ENCODE peak calls at places on chromosome 10, in four cellular contexts. H is transverse colon, L is adrenal gland, U is A549. G is an unnamed sample.

GRCh38 chr10:31618541-31619291 is 299.7 kb downstream of the ZEB1 start:
- DNase-seq in H (no peak), L (peak), U (no peak), G (no peak)

GRCh38 chr10:6755891-6756460 is 175.9 kb upstream of the PRKCQ start:
- DNase-seq in H (peak), L (no peak), U (no peak), G (no peak)

GRCh38 chr10:118035358-118036031 is 11.2 kb downstream of the RAB11FIP2 start:
- DNase-seq in H (no peak), L (no peak), U (no peak), G (no peak)

GRCh38 chr10:110827872-110828271 is 43.9 kb upstream of the PDCD4 start:
- DNase-seq in H (no peak), L (no peak), U (no peak), G (no peak)

GRCh38 chr10:127534074-127534473 is 15.0 kb upstream of the NPS start:
- DNase-seq in H (no peak), L (no peak), U (no peak), G (no peak)

GRCh38 chr10:61842755-61843497 is 58.6 kb upstream of the ARID5B start:
- DNase-seq in H (no peak), L (peak), U (no peak), G (no peak)

GRCh38 chr10:15387021-15387420 is 15.9 kb upstream of the FAM171A1 start:
- DNase-seq in H (no peak), L (no peak), U (no peak), G (no peak)

GRCh38 chr10:5076615-5077014 is 17.6 kb upstream of the AKR1C3 start:
- DNase-seq in H (no peak), L (no peak), U (no peak), G (no peak)

GRCh38 chr10:113095419-113095818 is 145.4 kb downstream of the TCF7L2 start:
- DNase-seq in H (no peak), L (no peak), U (no peak), G (no peak)

GRCh38 chr10:6346621-6347020 is 143.9 kb downstream of the PFKFB3 start:
- DNase-seq in H (no peak), L (no peak), U (no peak), G (no peak)

GRCh38 chr10:18980084-18980629 is 68.4 kb upstream of the MALRD1 start:
- DNase-seq in H (no peak), L (no peak), U (no peak), G (no peak)

GRCh38 chr10:126731613-126731995 is 61.1 kb upstream of the C10orf90 start:
- DNase-seq in H (no peak), L (no peak), U (no peak), G (no peak)

GRCh38 chr10:44395396-44395795 is 10.5 kb upstream of the CXCL12 start:
- DNase-seq in H (peak), L (no peak), U (no peak), G (no peak)

GRCh38 chr10:113073549-113074189 is 123.6 kb downstream of the TCF7L2 start:
- DNase-seq in H (peak), L (peak), U (peak), G (peak)

GRCh38 chr10:10361486-10361885 is 656.2 kb upstream of the CELF2 start:
- DNase-seq in H (no peak), L (no peak), U (no peak), G (no peak)

GRCh38 chr10:123674741-123675140 is 8.6 kb downstream of the GPR26 start:
- DNase-seq in H (no peak), L (no peak), U (no peak), G (no peak)

GRCh38 chr10:132410056-132410778 is 13.2 kb downstream of the PWWP2B start:
- DNase-seq in H (no peak), L (no peak), U (no peak), G (peak)

GRCh38 chr10:98028168-98028770 is 2.2 kb downstream of the CRTAC1 start:
- DNase-seq in H (peak), L (peak), U (peak), G (peak)

GRCh38 chr10:30182191-30183075 is 123.0 kb upstream of the JCAD start:
- DNase-seq in H (no peak), L (no peak), U (peak), G (peak)

GRCh38 chr10:36336315-36336714 is 694.2 kb upstream of the FZD8 start:
- DNase-seq in H (no peak), L (no peak), U (no peak), G (no peak)

GRCh38 chr10:130463876-130464360 is 327.7 kb downstream of the GLRX3 start:
- DNase-seq in H (no peak), L (no peak), U (no peak), G (peak)

GRCh38 chr10:130459851-130460490 is 323.8 kb downstream of the GLRX3 start:
- DNase-seq in H (no peak), L (no peak), U (no peak), G (no peak)

GRCh38 chr10:130459011-130459410 is 322.8 kb downstream of the GLRX3 start:
- DNase-seq in H (no peak), L (no peak), U (no peak), G (no peak)

GRCh38 chr10:130463104-130463875 is 327.1 kb downstream of the GLRX3 start:
- DNase-seq in H (no peak), L (no peak), U (no peak), G (no peak)

DNA sequence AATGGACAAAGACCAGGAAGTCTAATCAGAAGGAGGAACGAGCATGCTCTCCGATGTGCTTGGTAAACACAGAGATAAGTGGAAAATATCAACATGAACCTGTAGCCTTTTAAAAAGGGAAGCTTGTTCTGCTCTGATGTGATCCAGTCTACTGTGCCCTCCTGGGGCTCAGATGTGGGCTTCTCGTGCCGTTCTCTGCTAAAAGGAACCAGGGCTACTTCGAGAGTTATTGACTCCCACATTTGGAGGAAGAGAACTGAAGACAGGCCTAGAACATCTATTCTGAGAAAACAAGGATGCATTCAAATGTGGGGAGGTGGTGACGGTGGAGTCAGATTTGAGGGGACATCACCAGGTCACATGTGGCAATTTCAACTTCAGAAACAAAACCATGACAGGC is 325.4 kb downstream of the GLRX3 start:
- DNase-seq in H (no peak), L (no peak), U (no peak), G (no peak)
- H3K27ac ChIP-seq in H (no peak), L (no peak), U (no peak), G (no peak)

GRCh38 chr10:71213127-71213616 is 802 bp downstream of the UNC5B start:
- DNase-seq in H (peak), L (no peak), U (peak), G (peak)

GRCh38 chr10:71212249-71213126 is at the start of gene UNC5B:
- DNase-seq in H (peak), L (peak), U (peak), G (peak)

GRCh38 chr10:71211759-71212248 is 566 bp upstream of the UNC5B start:
- DNase-seq in H (no peak), L (no peak), U (no peak), G (no peak)

GRCh38 chr10:71214641-71215160 is 2.3 kb downstream of the UNC5B start:
- DNase-seq in H (no peak), L (peak), U (no peak), G (no peak)

DNA sequence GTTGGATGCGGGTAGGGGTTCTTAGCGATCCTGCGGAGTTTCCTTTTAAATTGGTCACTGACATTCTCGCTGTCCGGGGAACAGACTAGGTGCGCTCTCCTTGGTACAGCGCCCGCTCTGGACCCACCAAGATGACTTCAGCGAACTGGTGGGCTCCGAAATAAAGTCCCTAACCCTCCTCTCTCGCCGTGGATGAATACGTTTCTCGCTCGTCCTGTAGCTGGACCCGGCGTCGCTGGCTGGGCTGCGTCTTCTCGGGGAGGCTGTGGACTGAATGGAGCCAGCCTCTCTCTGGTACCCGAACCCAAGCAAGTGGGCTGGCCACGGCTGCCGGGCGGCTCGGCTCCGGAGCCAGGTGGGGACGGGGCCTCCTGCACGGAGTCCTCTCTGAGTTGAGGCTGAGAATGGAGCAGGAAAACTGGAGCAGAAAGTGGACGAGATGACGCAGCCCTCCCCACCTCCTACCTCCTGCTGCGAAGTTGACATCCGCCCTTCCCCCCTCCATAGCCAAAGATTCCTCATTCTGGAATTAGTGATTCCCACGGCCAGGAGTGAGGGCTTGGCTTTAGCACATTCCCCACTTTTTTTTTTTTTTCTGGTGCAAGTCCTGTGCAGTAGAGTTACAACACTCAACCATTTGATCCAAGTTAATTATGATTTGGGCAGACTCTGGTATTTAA is 1.5 kb downstream of the UNC5B start:
- DNase-seq in H (peak), L (no peak), U (peak), G (peak)
- TF ChIP-seq POLR2A in H (no peak), L (no peak), U (no peak), G (peak)

GRCh38 chr10:86411852-86412550 is 45.4 kb upstream of the GRID1 start:
- DNase-seq in H (no peak), L (no peak), U (no peak), G (no peak)

GRCh38 chr10:86415583-86415982 is 49.0 kb upstream of the GRID1 start:
- DNase-seq in H (no peak), L (no peak), U (no peak), G (no peak)

GRCh38 chr10:86415099-86415498 is 48.5 kb upstream of the GRID1 start:
- DNase-seq in H (no peak), L (no peak), U (no peak), G (no peak)

GRCh38 chr10:86411281-86411841 is 44.8 kb upstream of the GRID1 start:
- DNase-seq in H (no peak), L (no peak), U (peak), G (peak)

GRCh38 chr10:86413046-86413728 is 46.6 kb upstream of the GRID1 start:
- DNase-seq in H (no peak), L (no peak), U (no peak), G (no peak)
- H3K4me3 ChIP-seq in H (no peak), L (no peak), U (no peak), G (no peak)

GRCh38 chr10:121616291-121616690 is 18.0 kb upstream of the FGFR2 start:
- DNase-seq in H (no peak), L (no peak), U (no peak), G (no peak)

GRCh38 chr10:121615862-121616261 is 17.6 kb upstream of the FGFR2 start:
- DNase-seq in H (no peak), L (no peak), U (no peak), G (no peak)

GRCh38 chr10:121614746-121615145 is 16.5 kb upstream of the FGFR2 start:
- DNase-seq in H (no peak), L (no peak), U (no peak), G (no peak)

GRCh38 chr10:121617176-121617575 is 18.9 kb upstream of the FGFR2 start:
- DNase-seq in H (no peak), L (no peak), U (no peak), G (no peak)

DNA sequence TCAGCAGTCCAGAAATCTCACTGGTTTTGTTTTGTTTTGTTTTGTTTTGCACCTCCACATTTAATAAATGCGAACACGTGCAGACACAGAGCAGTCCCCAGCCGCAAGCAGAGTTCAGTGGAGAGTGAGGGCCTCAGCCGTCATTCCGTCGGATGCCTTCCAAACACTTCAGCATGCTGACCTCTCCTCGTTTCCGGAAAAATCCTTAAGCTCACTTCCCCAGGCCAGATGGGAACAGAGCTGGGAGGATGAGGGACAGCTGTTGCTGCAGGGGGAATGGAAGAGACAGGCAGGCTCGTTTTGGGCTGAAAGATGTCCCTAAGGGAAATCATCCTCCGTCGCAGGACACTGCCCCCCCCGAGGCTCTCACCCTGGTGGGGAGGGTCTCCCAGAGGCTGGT is 17.2 kb upstream of the FGFR2 start:
- DNase-seq in H (peak), L (no peak), U (no peak), G (no peak)
- H3K27ac ChIP-seq in H (peak), L (no peak), U (no peak), G (no peak)

GRCh38 chr10:101585841-101586240 is 2.2 kb downstream of the POLL start:
- DNase-seq in H (no peak), L (no peak), U (no peak), G (no peak)

GRCh38 chr10:101588879-101589278 is 758 bp downstream of the DPCD start:
- DNase-seq in H (no peak), L (no peak), U (no peak), G (no peak)

GRCh38 chr10:101587725-101588614 is at the start of the genes DPCD and POLL:
- DNase-seq in H (peak), L (peak), U (peak), G (peak)
- TF ChIP-seq POLR2A in H (no peak), L (no peak), U (peak), G (no peak)

GRCh38 chr10:85044-85443 is 35.9 kb upstream of the TUBB8 start:
- DNase-seq in H (no peak), L (no peak), U (no peak), G (no peak)
- H3K4me3 ChIP-seq in H (no peak), L (no peak), U (no peak), G (no peak)